ENCODE peak calls at places on chromosome 16, in nine cellular contexts. One of them, this sample, is unnamed.

GRCh38 chr16:82580293-82580900 is 46.4 kb upstream of the CDH13 start:
- DNase-seq in activated CD4-positive, alpha-beta T cell treated with anti-CD3 and anti-CD28 coated beads for 24 hours: no peak
- DNase-seq in cardiac muscle cell: peak; percentile 7
- DNase-seq in fibroblast of pulmonary artery: peak; percentile 4
- DNase-seq in fibroblast of the conjunctiva: no peak
- DNase-seq in hypothalamus: peak; percentile 0
- DNase-seq in AML-193: peak; percentile 10
- DNase-seq in HCT116: peak; percentile 4
- DNase-seq in astrocyte of the spinal cord: peak; percentile 14
- DNase-seq in this sample: peak; percentile 18

GRCh38 chr16:11349599-11350276 is 4.5 kb downstream of the RMI2 start:
- DNase-seq in activated CD4-positive, alpha-beta T cell treated with anti-CD3 and anti-CD28 coated beads for 24 hours: no peak
- DNase-seq in cardiac muscle cell: peak; percentile 68
- DNase-seq in fibroblast of pulmonary artery: peak; percentile 79
- DNase-seq in fibroblast of the conjunctiva: no peak
- DNase-seq in hypothalamus: peak; percentile 54
- DNase-seq in AML-193: peak; percentile 69
- DNase-seq in HCT116: no peak
- DNase-seq in astrocyte of the spinal cord: peak; percentile 64
- DNase-seq in this sample: peak; percentile 86

GRCh38 chr16:9260665-9261064 is 169.2 kb downstream of the HAPSTR1 start:
- DNase-seq in activated CD4-positive, alpha-beta T cell treated with anti-CD3 and anti-CD28 coated beads for 24 hours: no peak
- DNase-seq in cardiac muscle cell: no peak
- DNase-seq in fibroblast of pulmonary artery: no peak
- DNase-seq in fibroblast of the conjunctiva: no peak
- DNase-seq in hypothalamus: no peak
- DNase-seq in AML-193: no peak
- DNase-seq in HCT116: no peak
- DNase-seq in astrocyte of the spinal cord: no peak
- DNase-seq in this sample: no peak

GRCh38 chr16:53129281-53130192 is 74.7 kb downstream of the CHD9 start:
- DNase-seq in activated CD4-positive, alpha-beta T cell treated with anti-CD3 and anti-CD28 coated beads for 24 hours: no peak
- DNase-seq in cardiac muscle cell: peak; percentile 83
- DNase-seq in fibroblast of pulmonary artery: peak; percentile 72
- DNase-seq in fibroblast of the conjunctiva: no peak
- DNase-seq in hypothalamus: no peak
- DNase-seq in AML-193: no peak
- DNase-seq in HCT116: no peak
- DNase-seq in astrocyte of the spinal cord: peak; percentile 65
- DNase-seq in this sample: peak; percentile 73

GRCh38 chr16:50252874-50253510 is 13.4 kb upstream of the ADCY7 start:
- DNase-seq in activated CD4-positive, alpha-beta T cell treated with anti-CD3 and anti-CD28 coated beads for 24 hours: no peak
- DNase-seq in cardiac muscle cell: no peak
- DNase-seq in fibroblast of pulmonary artery: no peak
- DNase-seq in fibroblast of the conjunctiva: no peak
- DNase-seq in hypothalamus: no peak
- DNase-seq in AML-193: no peak
- DNase-seq in HCT116: no peak
- DNase-seq in astrocyte of the spinal cord: no peak
- DNase-seq in this sample: no peak

GRCh38 chr16:84730406-84731106 is 30.8 kb downstream of the USP10 start:
- DNase-seq in activated CD4-positive, alpha-beta T cell treated with anti-CD3 and anti-CD28 coated beads for 24 hours: no peak
- DNase-seq in cardiac muscle cell: peak; percentile 93
- DNase-seq in fibroblast of pulmonary artery: peak; percentile 95
- DNase-seq in fibroblast of the conjunctiva: peak; percentile 90
- DNase-seq in hypothalamus: no peak
- DNase-seq in AML-193: peak; percentile 78
- DNase-seq in HCT116: peak; percentile 75
- DNase-seq in astrocyte of the spinal cord: peak; percentile 93
- DNase-seq in this sample: peak; percentile 93

GRCh38 chr16:15996432-15997109 is 47.2 kb downstream of the ABCC1 start:
- DNase-seq in activated CD4-positive, alpha-beta T cell treated with anti-CD3 and anti-CD28 coated beads for 24 hours: no peak
- DNase-seq in cardiac muscle cell: peak; percentile 91
- DNase-seq in fibroblast of pulmonary artery: peak; percentile 89
- DNase-seq in fibroblast of the conjunctiva: peak; percentile 84
- DNase-seq in hypothalamus: no peak
- DNase-seq in AML-193: no peak
- DNase-seq in HCT116: peak; percentile 65
- DNase-seq in astrocyte of the spinal cord: peak; percentile 87
- DNase-seq in this sample: peak; percentile 96

GRCh38 chr16:29107299-29107698 is 122.4 kb downstream of the LAT start:
- DNase-seq in activated CD4-positive, alpha-beta T cell treated with anti-CD3 and anti-CD28 coated beads for 24 hours: no peak
- DNase-seq in cardiac muscle cell: no peak
- DNase-seq in fibroblast of pulmonary artery: no peak
- DNase-seq in fibroblast of the conjunctiva: no peak
- DNase-seq in hypothalamus: no peak
- DNase-seq in AML-193: no peak
- DNase-seq in HCT116: no peak
- DNase-seq in astrocyte of the spinal cord: no peak
- DNase-seq in this sample: no peak

GRCh38 chr16:86806838-86807351 is 228.5 kb downstream of the FOXL1 start:
- DNase-seq in activated CD4-positive, alpha-beta T cell treated with anti-CD3 and anti-CD28 coated beads for 24 hours: no peak
- DNase-seq in cardiac muscle cell: no peak
- DNase-seq in fibroblast of pulmonary artery: no peak
- DNase-seq in fibroblast of the conjunctiva: no peak
- DNase-seq in hypothalamus: no peak
- DNase-seq in AML-193: no peak
- DNase-seq in HCT116: no peak
- DNase-seq in astrocyte of the spinal cord: no peak
- DNase-seq in this sample: no peak

GRCh38 chr16:15946257-15947044 is 3.0 kb upstream of the ABCC1 start:
- DNase-seq in activated CD4-positive, alpha-beta T cell treated with anti-CD3 and anti-CD28 coated beads for 24 hours: no peak
- DNase-seq in cardiac muscle cell: peak; percentile 73
- DNase-seq in fibroblast of pulmonary artery: peak; percentile 82
- DNase-seq in fibroblast of the conjunctiva: peak; percentile 33
- DNase-seq in hypothalamus: no peak
- DNase-seq in AML-193: no peak
- DNase-seq in HCT116: no peak
- DNase-seq in astrocyte of the spinal cord: peak; percentile 65
- DNase-seq in this sample: peak; percentile 89

GRCh38 chr16:83102336-83102735 is 475.6 kb downstream of the CDH13 start:
- DNase-seq in activated CD4-positive, alpha-beta T cell treated with anti-CD3 and anti-CD28 coated beads for 24 hours: no peak
- DNase-seq in cardiac muscle cell: no peak
- DNase-seq in fibroblast of pulmonary artery: no peak
- DNase-seq in fibroblast of the conjunctiva: no peak
- DNase-seq in hypothalamus: no peak
- DNase-seq in AML-193: no peak
- DNase-seq in HCT116: no peak
- DNase-seq in astrocyte of the spinal cord: no peak
- DNase-seq in this sample: no peak

GRCh38 chr16:23408242-23409201 is 44.5 kb downstream of the COG7 start:
- DNase-seq in activated CD4-positive, alpha-beta T cell treated with anti-CD3 and anti-CD28 coated beads for 24 hours: no peak
- DNase-seq in cardiac muscle cell: peak; percentile 54
- DNase-seq in fibroblast of pulmonary artery: peak; percentile 74
- DNase-seq in fibroblast of the conjunctiva: no peak
- DNase-seq in hypothalamus: peak; percentile 24
- DNase-seq in AML-193: no peak
- DNase-seq in HCT116: no peak
- DNase-seq in astrocyte of the spinal cord: peak; percentile 56
- DNase-seq in this sample: peak; percentile 72

GRCh38 chr16:9489823-9490467 is 398.5 kb downstream of the HAPSTR1 start:
- DNase-seq in activated CD4-positive, alpha-beta T cell treated with anti-CD3 and anti-CD28 coated beads for 24 hours: no peak
- DNase-seq in cardiac muscle cell: no peak
- DNase-seq in fibroblast of pulmonary artery: no peak
- DNase-seq in fibroblast of the conjunctiva: no peak
- DNase-seq in hypothalamus: peak; percentile 48
- DNase-seq in AML-193: no peak
- DNase-seq in HCT116: no peak
- DNase-seq in astrocyte of the spinal cord: no peak
- DNase-seq in this sample: no peak

GRCh38 chr16:80614908-80615696 is 74.3 kb downstream of the DYNLRB2 start:
- DNase-seq in activated CD4-positive, alpha-beta T cell treated with anti-CD3 and anti-CD28 coated beads for 24 hours: no peak
- DNase-seq in cardiac muscle cell: peak; percentile 69
- DNase-seq in fibroblast of pulmonary artery: peak; percentile 84
- DNase-seq in fibroblast of the conjunctiva: peak; percentile 30
- DNase-seq in hypothalamus: no peak
- DNase-seq in AML-193: no peak
- DNase-seq in HCT116: peak; percentile 6
- DNase-seq in astrocyte of the spinal cord: peak; percentile 85
- DNase-seq in this sample: peak; percentile 73

GRCh38 chr16:2458887-2459646 is 842 bp upstream of the TEDC2 start:
- DNase-seq in activated CD4-positive, alpha-beta T cell treated with anti-CD3 and anti-CD28 coated beads for 24 hours: no peak
- DNase-seq in cardiac muscle cell: no peak
- DNase-seq in fibroblast of pulmonary artery: no peak
- DNase-seq in fibroblast of the conjunctiva: no peak
- DNase-seq in hypothalamus: no peak
- DNase-seq in AML-193: no peak
- DNase-seq in HCT116: no peak
- DNase-seq in astrocyte of the spinal cord: no peak
- DNase-seq in this sample: no peak

GRCh38 chr16:30521873-30522641 is 4.3 kb downstream of the ZNF768 start:
- DNase-seq in activated CD4-positive, alpha-beta T cell treated with anti-CD3 and anti-CD28 coated beads for 24 hours: no peak
- DNase-seq in cardiac muscle cell: no peak
- DNase-seq in fibroblast of pulmonary artery: no peak
- DNase-seq in fibroblast of the conjunctiva: no peak
- DNase-seq in hypothalamus: no peak
- DNase-seq in AML-193: no peak
- DNase-seq in HCT116: no peak
- DNase-seq in astrocyte of the spinal cord: no peak
- DNase-seq in this sample: no peak